ENCODE peak calls at places on chromosomes 11 and 22, in five cellular contexts. I, Z, U, Y and E are unnamed samples.

GRCh38 chr22:45208993-45209838 is 31.5 kb downstream of the KIAA0930 start:
- DNase-seq in I (peak; percentile 72), Z (peak; percentile 75), U (peak; percentile 67), Y (peak; percentile 79), E (no peak)

GRCh38 chr22:41913040-41913719 is 1.7 kb downstream of the SHISA8 start:
- DNase-seq in I (no peak), Z (no peak), U (no peak), Y (no peak), E (no peak)

GRCh38 chr11:1171985-1172728 is 14.4 kb downstream of the MUC5AC start:
- DNase-seq in I (no peak), Z (no peak), U (no peak), Y (no peak), E (no peak)

GRCh38 chr11:94153320-94153719 is 24.7 kb downstream of the PANX1 start:
- DNase-seq in I (no peak), Z (no peak), U (no peak), Y (no peak), E (no peak)

GRCh38 chr11:1303196-1303821 is 6.1 kb downstream of the TOLLIP start:
- DNase-seq in I (no peak), Z (peak; percentile 59), U (no peak), Y (peak; percentile 78), E (no peak)

GRCh38 chr22:42670921-42671709 is 21.9 kb upstream of the CYB5R3 start:
- DNase-seq in I (no peak), Z (no peak), U (no peak), Y (no peak), E (no peak)

GRCh38 chr11:113504586-113504985 is 29.4 kb upstream of the DRD2 start:
- DNase-seq in I (no peak), Z (no peak), U (no peak), Y (no peak), E (no peak)

GRCh38 chr11:67055812-67056211 is 835 bp upstream of the RHOD start:
- DNase-seq in I (peak; percentile 38), Z (no peak), U (no peak), Y (no peak), E (no peak)

GRCh38 chr11:104918113-104918824 is 20.0 kb upstream of the CASP12 start:
- DNase-seq in I (peak; percentile 58), Z (no peak), U (no peak), Y (no peak), E (no peak)

GRCh38 chr11:36399745-36400144 is 103.7 kb downstream of the PRR5L start:
- DNase-seq in I (no peak), Z (no peak), U (no peak), Y (no peak), E (no peak)

GRCh38 chr22:50146440-50147228 is 23.9 kb upstream of the PANX2 start:
- DNase-seq in I (peak; percentile 92), Z (no peak), U (no peak), Y (peak; percentile 86), E (no peak)

GRCh38 chr11:115505165-115505564 is 950 bp upstream of the CADM1 start:
- DNase-seq in I (no peak), Z (no peak), U (no peak), Y (no peak), E (no peak)

GRCh38 chr11:67301951-67302516 is 1.3 kb upstream of the SSH3 start:
- DNase-seq in I (peak; percentile 46), Z (peak; percentile 55), U (peak; percentile 59), Y (peak; percentile 77), E (no peak)